ENCODE peak calls at places on chromosome 19, in ten cellular contexts. A, K, C, E, W, G, N, X, S and H are unnamed samples.

GRCh38 chr19:48539503-48540096 is 12.4 kb upstream of the SULT2B1 start:
- DNase-seq in A (peak), K (peak), C (no peak), E (no peak), W (no peak), G (peak), N (no peak), X (no peak), S (no peak), H (peak)

GRCh38 chr19:40383668-40384248 is 6.2 kb downstream of the HIPK4 start:
- DNase-seq in A (no peak), K (no peak), C (no peak), E (peak), W (no peak), G (no peak), N (no peak), X (no peak), S (no peak), H (no peak)

GRCh38 chr19:38004505-38005223 is 97.7 kb downstream of the SIPA1L3 start:
- DNase-seq in A (peak), K (peak), C (peak), E (peak), W (peak), G (peak), N (peak), X (peak), S (peak), H (peak)

GRCh38 chr19:53664760-53665159 is 33.0 kb downstream of the DPRX start:
- DNase-seq in A (no peak), K (no peak), C (no peak), E (peak), W (no peak), G (no peak), N (no peak), X (no peak), S (no peak), H (no peak)

GRCh38 chr19:16429066-16429758 is 42.6 kb downstream of the EPS15L1 start:
- DNase-seq in A (no peak), K (no peak), C (no peak), E (no peak), W (peak), G (no peak), N (no peak), X (no peak), S (no peak), H (no peak)

GRCh38 chr19:8640402-8641004 is 10.1 kb downstream of the NFILZ start:
- DNase-seq in A (no peak), K (no peak), C (no peak), E (no peak), W (no peak), G (peak), N (peak), X (no peak), S (peak), H (no peak)

GRCh38 chr19:53659292-53659691 is 27.5 kb downstream of the DPRX start:
- DNase-seq in A (peak), K (no peak), C (no peak), E (peak), W (peak), G (peak), N (no peak), X (no peak), S (no peak), H (peak)

GRCh38 chr19:42076375-42076944 is 494 bp downstream of the ZNF574 start:
- DNase-seq in A (no peak), K (no peak), C (no peak), E (peak), W (peak), G (peak), N (peak), X (peak), S (peak), H (no peak)

GRCh38 chr19:8607386-8607785 is 3.1 kb downstream of the ADAMTS10 start:
- DNase-seq in A (peak), K (peak), C (no peak), E (no peak), W (peak), G (no peak), N (no peak), X (no peak), S (peak), H (peak)

GRCh38 chr19:41424335-41425173 is 2.6 kb downstream of the B3GNT8 start:
- DNase-seq in A (no peak), K (no peak), C (no peak), E (no peak), W (no peak), G (peak), N (no peak), X (no peak), S (no peak), H (no peak)

GRCh38 chr19:54147676-54148075 is 10.1 kb downstream of the CNOT3 start:
- DNase-seq in A (no peak), K (peak), C (no peak), E (no peak), W (peak), G (no peak), N (no peak), X (no peak), S (no peak), H (peak)

GRCh38 chr19:28169168-28169862 is 1043.6 kb downstream of the UQCRFS1 start:
- DNase-seq in A (no peak), K (no peak), C (no peak), E (peak), W (no peak), G (no peak), N (no peak), X (no peak), S (no peak), H (no peak)

GRCh38 chr19:32811151-32811550 is 58.4 kb downstream of the SLC7A9 start:
- DNase-seq in A (no peak), K (no peak), C (no peak), E (no peak), W (no peak), G (no peak), N (no peak), X (no peak), S (no peak), H (no peak)

GRCh38 chr19:31166206-31166605 is 183.0 kb downstream of the TSHZ3 start:
- DNase-seq in A (no peak), K (no peak), C (no peak), E (no peak), W (no peak), G (no peak), N (no peak), X (no peak), S (no peak), H (no peak)

GRCh38 chr19:48713041-48713863 is 6.3 kb downstream of the MAMSTR start:
- DNase-seq in A (peak), K (no peak), C (no peak), E (peak), W (no peak), G (peak), N (no peak), X (peak), S (no peak), H (no peak)

GRCh38 chr19:51783373-51783772 is 11.6 kb upstream of the FPR3 start:
- DNase-seq in A (peak), K (peak), C (no peak), E (peak), W (no peak), G (peak), N (no peak), X (no peak), S (no peak), H (peak)

GRCh38 chr19:41031926-41032325 is 40.8 kb downstream of the CYP2B6 start:
- DNase-seq in A (peak), K (peak), C (no peak), E (no peak), W (no peak), G (no peak), N (no peak), X (no peak), S (no peak), H (no peak)

GRCh38 chr19:53076984-53077383 is 26.2 kb downstream of the ZNF160 start:
- DNase-seq in A (peak), K (peak), C (no peak), E (peak), W (peak), G (peak), N (peak), X (no peak), S (no peak), H (peak)

GRCh38 chr19:1089126-1089771 is 5.9 kb downstream of the POLR2E start:
- DNase-seq in A (no peak), K (no peak), C (no peak), E (no peak), W (no peak), G (no peak), N (no peak), X (no peak), S (no peak), H (no peak)

GRCh38 chr19:41192574-41193419 is at the start of gene CYP2S1:
- DNase-seq in A (no peak), K (peak), C (no peak), E (peak), W (no peak), G (no peak), N (no peak), X (peak), S (no peak), H (no peak)

GRCh38 chr19:48206402-48207093 is 36.1 kb downstream of the ZSWIM9 start:
- DNase-seq in A (no peak), K (no peak), C (no peak), E (no peak), W (no peak), G (no peak), N (no peak), X (no peak), S (no peak), H (no peak)

GRCh38 chr19:49387936-49388372 is at the start of gene KASH5:
- DNase-seq in A (peak), K (no peak), C (no peak), E (peak), W (peak), G (no peak), N (peak), X (peak), S (peak), H (peak)

GRCh38 chr19:16115309-16116039 is 3.8 kb downstream of the RAB8A start:
- DNase-seq in A (no peak), K (no peak), C (no peak), E (no peak), W (no peak), G (no peak), N (no peak), X (no peak), S (no peak), H (no peak)

GRCh38 chr19:51258165-51258564 is 7.3 kb downstream of the SIGLECL1 start:
- DNase-seq in A (no peak), K (no peak), C (no peak), E (no peak), W (no peak), G (peak), N (no peak), X (no peak), S (no peak), H (no peak)

GRCh38 chr19:43507880-43508279 is 3.3 kb upstream of the PHLDB3 start:
- DNase-seq in A (no peak), K (no peak), C (no peak), E (no peak), W (no peak), G (no peak), N (no peak), X (no peak), S (no peak), H (no peak)

GRCh38 chr19:35657904-35658700 is 8.2 kb upstream of the UPK1A start:
- DNase-seq in A (no peak), K (no peak), C (no peak), E (peak), W (no peak), G (no peak), N (no peak), X (no peak), S (no peak), H (no peak)

GRCh38 chr19:32675720-32676185 is at the start of gene RGS9BP:
- DNase-seq in A (peak), K (peak), C (no peak), E (peak), W (peak), G (peak), N (peak), X (peak), S (peak), H (peak)

GRCh38 chr19:18091217-18091608 is 4.5 kb upstream of the IL12RB1 start:
- DNase-seq in A (no peak), K (no peak), C (no peak), E (no peak), W (peak), G (peak), N (no peak), X (peak), S (peak), H (no peak)

GRCh38 chr19:31066385-31066784 is 282.9 kb downstream of the TSHZ3 start:
- DNase-seq in A (peak), K (no peak), C (peak), E (no peak), W (no peak), G (no peak), N (no peak), X (no peak), S (no peak), H (peak)

GRCh38 chr19:28009696-28010095 is 1203.3 kb downstream of the UQCRFS1 start:
- DNase-seq in A (no peak), K (peak), C (no peak), E (no peak), W (no peak), G (no peak), N (no peak), X (no peak), S (no peak), H (no peak)

GRCh38 chr19:34287676-34288140 is 33.4 kb downstream of the GARRE1 start:
- DNase-seq in A (no peak), K (no peak), C (no peak), E (no peak), W (no peak), G (no peak), N (no peak), X (no peak), S (no peak), H (no peak)

GRCh38 chr19:28846094-28846812 is 366.7 kb downstream of the UQCRFS1 start:
- DNase-seq in A (no peak), K (no peak), C (no peak), E (no peak), W (no peak), G (no peak), N (no peak), X (no peak), S (no peak), H (no peak)

GRCh38 chr19:34788074-34788473 is 15.1 kb upstream of the ZNF599 start:
- DNase-seq in A (no peak), K (no peak), C (no peak), E (no peak), W (no peak), G (peak), N (no peak), X (no peak), S (no peak), H (no peak)

GRCh38 chr19:15828121-15828620 is 12.7 kb upstream of the OR10H1 start:
- DNase-seq in A (no peak), K (no peak), C (no peak), E (no peak), W (no peak), G (no peak), N (no peak), X (no peak), S (no peak), H (no peak)

GRCh38 chr19:610071-610800 is 20.6 kb downstream of the HCN2 start:
- DNase-seq in A (peak), K (no peak), C (no peak), E (no peak), W (no peak), G (peak), N (no peak), X (no peak), S (no peak), H (no peak)

GRCh38 chr19:15269806-15270205 is 37.6 kb upstream of the EPHX3 start:
- DNase-seq in A (no peak), K (no peak), C (no peak), E (no peak), W (no peak), G (no peak), N (no peak), X (no peak), S (no peak), H (no peak)

GRCh38 chr19:38210458-38210987 is 13.5 kb downstream of the DPF1 start:
- DNase-seq in A (peak), K (peak), C (no peak), E (peak), W (peak), G (no peak), N (peak), X (peak), S (no peak), H (no peak)

GRCh38 chr19:45110811-45111210 is 17.8 kb downstream of the PPP1R37 start:
- DNase-seq in A (no peak), K (no peak), C (no peak), E (no peak), W (no peak), G (peak), N (no peak), X (no peak), S (no peak), H (no peak)

GRCh38 chr19:45113628-45114027 is 20.6 kb downstream of the PPP1R37 start:
- DNase-seq in A (no peak), K (no peak), C (no peak), E (peak), W (no peak), G (no peak), N (no peak), X (peak), S (no peak), H (no peak)

GRCh38 chr19:45114116-45114515 is 21.1 kb downstream of the PPP1R37 start:
- DNase-seq in A (no peak), K (no peak), C (no peak), E (no peak), W (no peak), G (no peak), N (no peak), X (no peak), S (no peak), H (no peak)

GRCh38 chr19:45115809-45116615 is 23.0 kb downstream of the PPP1R37 start:
- DNase-seq in A (no peak), K (no peak), C (no peak), E (no peak), W (no peak), G (peak), N (no peak), X (no peak), S (no peak), H (no peak)

GRCh38 chr19:45112111-45112827 is 19.3 kb downstream of the PPP1R37 start:
- DNase-seq in A (no peak), K (no peak), C (no peak), E (no peak), W (no peak), G (no peak), N (no peak), X (no peak), S (no peak), H (no peak)
- TF ChIP-seq CTCF in A (peak), K (no peak), C (no peak), E (no peak), W (no peak), G (peak), N (no peak), X (no peak), S (no peak), H (no peak)

GRCh38 chr19:4376245-4376990 is 23.9 kb downstream of the SH3GL1 start:
- DNase-seq in A (no peak), K (no peak), C (no peak), E (peak), W (no peak), G (no peak), N (no peak), X (no peak), S (peak), H (no peak)

GRCh38 chr19:4375164-4375619 is 25.2 kb downstream of the SH3GL1 start:
- DNase-seq in A (no peak), K (no peak), C (no peak), E (peak), W (no peak), G (no peak), N (no peak), X (peak), S (no peak), H (no peak)

GRCh38 chr19:4375620-4376228 is 24.6 kb downstream of the SH3GL1 start:
- DNase-seq in A (peak), K (peak), C (no peak), E (peak), W (no peak), G (peak), N (peak), X (no peak), S (peak), H (peak)

GRCh38 chr19:4378886-4379285 is 21.5 kb downstream of the SH3GL1 start:
- DNase-seq in A (no peak), K (no peak), C (no peak), E (no peak), W (no peak), G (no peak), N (no peak), X (no peak), S (no peak), H (no peak)

DNA sequence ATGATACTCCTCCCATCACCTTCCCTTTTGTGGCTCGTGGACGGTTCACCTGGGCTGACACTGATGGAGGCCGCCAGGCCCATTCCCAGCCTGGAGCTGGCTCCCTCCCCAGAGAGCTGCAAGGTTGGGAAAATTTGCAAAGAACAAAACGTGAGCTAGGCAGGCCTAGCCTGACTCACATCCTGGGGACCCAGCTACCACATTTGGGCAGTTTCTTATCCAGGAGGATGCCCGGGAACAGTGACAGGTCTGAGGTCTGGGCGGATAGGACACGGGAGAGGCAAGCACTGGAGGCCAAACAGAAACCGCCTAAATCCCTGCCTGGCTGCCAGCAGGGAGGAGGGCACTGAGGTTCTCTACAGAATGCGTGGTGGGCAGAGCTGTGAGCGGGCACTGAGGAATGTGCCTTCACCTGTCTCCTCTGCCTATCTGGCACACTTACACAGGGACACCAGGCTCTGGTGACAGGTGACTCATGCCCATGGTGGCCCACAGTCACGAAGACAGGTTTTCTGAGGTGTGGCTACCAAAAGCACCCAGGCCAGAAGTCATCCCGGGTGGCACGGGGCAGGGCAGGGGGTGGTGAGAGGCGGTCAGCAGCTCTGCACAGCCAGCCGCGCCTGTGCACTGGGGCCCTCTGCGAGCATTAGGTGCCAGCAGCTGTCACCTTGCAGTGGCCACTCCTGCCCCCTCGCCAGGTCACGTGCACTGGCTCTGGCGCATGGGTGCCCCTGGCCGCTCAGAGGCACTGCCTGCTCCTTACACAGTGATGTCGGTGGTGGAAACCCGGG is 23.2 kb downstream of the SH3GL1 start:
- DNase-seq in A (no peak), K (no peak), C (no peak), E (no peak), W (no peak), G (no peak), N (no peak), X (no peak), S (no peak), H (no peak)
- H3K4me3 ChIP-seq in A (no peak), K (no peak), C (no peak), E (no peak), W (no peak), G (no peak), N (no peak), X (no peak), S (no peak), H (no peak)

GRCh38 chr19:5567360-5567970 is at the start of gene TINCR:
- DNase-seq in A (no peak), K (no peak), C (no peak), E (peak), W (no peak), G (no peak), N (no peak), X (no peak), S (no peak), H (no peak)
- TF ChIP-seq CTCF in A (no peak), K (no peak), C (peak), E (peak), W (no peak), G (no peak), N (no peak), X (no peak), S (no peak), H (no peak)

GRCh38 chr19:6023085-6023682 is 45.2 kb upstream of the RANBP3 start:
- DNase-seq in A (peak), K (peak), C (no peak), E (no peak), W (no peak), G (peak), N (no peak), X (no peak), S (no peak), H (peak)
- H3K4me3 ChIP-seq in A (no peak), K (no peak), C (no peak), E (no peak), W (no peak), G (no peak), N (no peak), X (no peak), S (no peak), H (peak)